ENCODE peak calls at places on chromosomes 13 and 19, in ten cellular contexts. E, F, X, P, J, C, V, D, B and W are unnamed samples.

GRCh38 chr19:24069907-24070657 is 16.9 kb upstream of the ZNF254 start:
- DNase-seq in E (no peak), F (peak), X (no peak), P (no peak), J (no peak), C (no peak), V (no peak), D (peak), B (no peak), W (no peak)

GRCh38 chr19:32519023-32519422 is 62.0 kb upstream of the PDCD5 start:
- DNase-seq in E (no peak), F (no peak), X (no peak), P (no peak), J (no peak), C (no peak), V (no peak), D (no peak), B (no peak), W (no peak)

GRCh38 chr13:41019027-41019487 is at the start of gene ELF1:
- DNase-seq in E (peak), F (peak), X (no peak), P (no peak), J (no peak), C (no peak), V (peak), D (peak), B (no peak), W (no peak)

GRCh38 chr19:19335408-19336158 is 15.0 kb downstream of the MAU2 start:
- DNase-seq in E (no peak), F (no peak), X (no peak), P (no peak), J (no peak), C (no peak), V (no peak), D (no peak), B (no peak), W (no peak)

GRCh38 chr13:30346159-30346788 is 38.9 kb upstream of the KATNAL1 start:
- DNase-seq in E (no peak), F (no peak), X (no peak), P (no peak), J (no peak), C (no peak), V (no peak), D (no peak), B (no peak), W (no peak)

GRCh38 chr19:51091895-51092873 is 9.5 kb upstream of the KLK14 start:
- DNase-seq in E (no peak), F (no peak), X (no peak), P (no peak), J (no peak), C (no peak), V (peak), D (no peak), B (no peak), W (no peak)

GRCh38 chr13:113599396-113599795 is 14.8 kb downstream of the TFDP1 start:
- DNase-seq in E (no peak), F (no peak), X (no peak), P (no peak), J (no peak), C (peak), V (peak), D (no peak), B (no peak), W (peak)

GRCh38 chr13:106507560-106508274 is 27.7 kb downstream of the EFNB2 start:
- DNase-seq in E (peak), F (peak), X (no peak), P (no peak), J (peak), C (no peak), V (no peak), D (peak), B (no peak), W (no peak)

GRCh38 chr13:111076156-111077013 is 38.7 kb upstream of the ARHGEF7 start:
- DNase-seq in E (no peak), F (no peak), X (no peak), P (no peak), J (no peak), C (no peak), V (no peak), D (no peak), B (no peak), W (no peak)

GRCh38 chr19:1154731-1155351 is 19.2 kb downstream of the SBNO2 start:
- DNase-seq in E (peak), F (peak), X (no peak), P (peak), J (peak), C (peak), V (peak), D (peak), B (peak), W (peak)

GRCh38 chr13:31987071-31987470 is 44.5 kb upstream of the FRY start:
- DNase-seq in E (no peak), F (no peak), X (no peak), P (no peak), J (no peak), C (no peak), V (no peak), D (no peak), B (no peak), W (no peak)

GRCh38 chr13:27663947-27664346 is 42.3 kb downstream of the POLR1D start:
- DNase-seq in E (no peak), F (no peak), X (no peak), P (no peak), J (no peak), C (no peak), V (no peak), D (no peak), B (no peak), W (no peak)

GRCh38 chr13:49669735-49670309 is 21.5 kb downstream of the EBPL start:
- DNase-seq in E (peak), F (peak), X (peak), P (peak), J (peak), C (no peak), V (no peak), D (peak), B (no peak), W (no peak)

GRCh38 chr13:83827338-83827737 is 54.9 kb downstream of the SLITRK1 start:
- DNase-seq in E (no peak), F (no peak), X (no peak), P (no peak), J (no peak), C (no peak), V (no peak), D (no peak), B (no peak), W (no peak)

GRCh38 chr19:388691-389090 is 20.3 kb downstream of the C2CD4C start:
- DNase-seq in E (no peak), F (no peak), X (no peak), P (no peak), J (no peak), C (peak), V (no peak), D (no peak), B (no peak), W (peak)

GRCh38 chr19:35882074-35882832 is 13.9 kb downstream of the APLP1 start:
- DNase-seq in E (peak), F (peak), X (no peak), P (no peak), J (peak), C (no peak), V (no peak), D (peak), B (no peak), W (no peak)

GRCh38 chr19:21843081-21843480 is 7.1 kb upstream of the ZNF43 start:
- DNase-seq in E (no peak), F (no peak), X (no peak), P (no peak), J (no peak), C (no peak), V (no peak), D (no peak), B (no peak), W (no peak)

GRCh38 chr19:13058951-13059660 is 43.6 kb downstream of the LYL1 start:
- DNase-seq in E (no peak), F (no peak), X (no peak), P (no peak), J (no peak), C (no peak), V (no peak), D (no peak), B (no peak), W (no peak)
- TF ChIP-seq CTCF in E (peak), F (peak), X (no peak), P (no peak), J (no peak), C (no peak), V (no peak), D (no peak), B (no peak), W (peak)

GRCh38 chr19:41701401-41702075 is 6.9 kb upstream of the CEACAM5 start:
- DNase-seq in E (no peak), F (no peak), X (no peak), P (no peak), J (no peak), C (no peak), V (no peak), D (no peak), B (no peak), W (no peak)
- TF ChIP-seq CTCF in E (no peak), F (no peak), X (no peak), P (no peak), J (peak), C (no peak), V (no peak), D (no peak), B (no peak), W (no peak)

GRCh38 chr13:53201454-53202225 is 173.0 kb downstream of the OLFM4 start:
- DNase-seq in E (no peak), F (no peak), X (peak), P (peak), J (no peak), C (no peak), V (peak), D (no peak), B (no peak), W (peak)
- TF ChIP-seq CTCF in E (no peak), F (no peak), X (peak), P (no peak), J (peak), C (peak), V (no peak), D (no peak), B (no peak), W (peak)

GRCh38 chr19:54297759-54298305 is 15.1 kb downstream of the LILRA5 start:
- DNase-seq in E (no peak), F (no peak), X (no peak), P (no peak), J (no peak), C (no peak), V (no peak), D (no peak), B (no peak), W (no peak)
- TF ChIP-seq CTCF in E (no peak), F (peak), X (no peak), P (no peak), J (peak), C (no peak), V (no peak), D (no peak), B (no peak), W (no peak)

GRCh38 chr19:40524655-40525054 is 52.0 kb upstream of the SHKBP1 start:
- DNase-seq in E (no peak), F (no peak), X (no peak), P (no peak), J (no peak), C (no peak), V (peak), D (no peak), B (no peak), W (no peak)

GRCh38 chr19:40524133-40524549 is 52.5 kb upstream of the SHKBP1 start:
- DNase-seq in E (no peak), F (no peak), X (no peak), P (no peak), J (no peak), C (no peak), V (peak), D (no peak), B (no peak), W (no peak)

GRCh38 chr19:40525234-40526051 is 51.2 kb upstream of the SHKBP1 start:
- DNase-seq in E (no peak), F (no peak), X (no peak), P (no peak), J (no peak), C (no peak), V (peak), D (no peak), B (no peak), W (no peak)

GRCh38 chr19:40521276-40521675 is 54.5 kb downstream of the SPTBN4 start:
- DNase-seq in E (peak), F (peak), X (no peak), P (no peak), J (peak), C (no peak), V (no peak), D (peak), B (no peak), W (no peak)

GRCh38 chr19:40523322-40524047 is 53.2 kb upstream of the SHKBP1 start:
- DNase-seq in E (peak), F (peak), X (peak), P (peak), J (peak), C (no peak), V (peak), D (peak), B (no peak), W (no peak)
- TF ChIP-seq CTCF in E (peak), F (peak), X (peak), P (peak), J (peak), C (peak), V (peak), D (peak), B (no peak), W (peak)